ENCODE peak calls at places on chromosome 3, in five cellular contexts. C is M059J; X is coronary artery; I is stimulated activated CD8-positive, alpha-beta memory T cell treated with anti-CD3 and anti-CD28 coated beads, Interleukin-7, amount 100 ng/mL, for 24 hours; R is OCI-LY7. G is an unnamed sample.

GRCh38 chr3:53493997-53494791 is at the start of gene CACNA1D:
- DNase-seq in C (no peak), X (no peak), I (no peak), R (no peak), G (no peak)

GRCh38 chr3:124397088-124397487 is 333.2 kb upstream of the UMPS start:
- DNase-seq in C (no peak), X (no peak), I (no peak), R (no peak), G (no peak)

GRCh38 chr3:173138031-173138430 is 3.0 kb downstream of the SPATA16 start:
- DNase-seq in C (no peak), X (no peak), I (no peak), R (no peak), G (no peak)

GRCh38 chr3:2657408-2657807 is 452.8 kb downstream of the IL5RA start:
- DNase-seq in C (no peak), X (no peak), I (no peak), R (no peak), G (no peak)

GRCh38 chr3:12957334-12957733 is 115.9 kb downstream of the IQSEC1 start:
- DNase-seq in C (no peak), X (peak; percentile 87), I (no peak), R (no peak), G (no peak)

GRCh38 chr3:186331043-186331442 is 31.0 kb downstream of the DGKG start:
- DNase-seq in C (peak; percentile 44), X (no peak), I (no peak), R (no peak), G (no peak)

GRCh38 chr3:136617123-136617700 is 135.0 kb downstream of the STAG1 start:
- DNase-seq in C (peak; percentile 31), X (no peak), I (no peak), R (no peak), G (no peak)

GRCh38 chr3:48847053-48847585 is 555 bp downstream of the PRKAR2A start:
- DNase-seq in C (peak; percentile 78), X (peak; percentile 92), I (peak; percentile 15), R (peak; percentile 43), G (peak; percentile 44)

GRCh38 chr3:53375019-53375418 is 27.7 kb upstream of the DCP1A start:
- DNase-seq in C (peak; percentile 50), X (no peak), I (peak; percentile 23), R (peak; percentile 61), G (peak; percentile 21)

GRCh38 chr3:123419850-123420292 is 29.0 kb downstream of the ADCY5 start:
- DNase-seq in C (peak; percentile 37), X (peak; percentile 89), I (no peak), R (no peak), G (no peak)

G was measured in stimulated activated naive CD4-positive, alpha-beta T cell treated with Interleukin-2 at 50 U/mL for 16 hours.